ENCODE peak calls at places on chromosome 17, in nine cellular contexts. S is GM12878, F is Panc1, P is cardiac muscle cell, Y is AG09319, C is mesothelial cell of epicardium, A is epithelial cell of esophagus, Z is left ventricle myocardium inferior, L is transverse colon. W is an unnamed sample.

GRCh38 chr17:68383443-68384321 is 73.6 kb downstream of the WIPI1 start:
- DNase-seq in S (no peak), F (no peak), P (no peak), Y (peak), C (no peak), A (no peak), Z (no peak), L (no peak), W (no peak)

GRCh38 chr17:78144736-78145641 is 1.2 kb upstream of the C17orf99 start:
- DNase-seq in S (no peak), F (no peak), P (no peak), Y (no peak), C (no peak), A (no peak), Z (no peak), L (peak), W (no peak)

GRCh38 chr17:79595471-79595870 is 15.4 kb downstream of the RBFOX3 start:
- DNase-seq in S (no peak), F (no peak), P (no peak), Y (no peak), C (no peak), A (no peak), Z (no peak), L (no peak), W (no peak)

GRCh38 chr17:80940171-80941123 is 51.2 kb upstream of the CHMP6 start:
- DNase-seq in S (no peak), F (no peak), P (no peak), Y (no peak), C (no peak), A (no peak), Z (no peak), L (no peak), W (no peak)

GRCh38 chr17:47615766-47616424 is 33.8 kb upstream of the KPNB1 start:
- DNase-seq in S (peak), F (no peak), P (peak), Y (no peak), C (no peak), A (peak), Z (no peak), L (no peak), W (no peak)

GRCh38 chr17:72600934-72601333 is 480.1 kb downstream of the SOX9 start:
- DNase-seq in S (no peak), F (no peak), P (no peak), Y (no peak), C (no peak), A (peak), Z (no peak), L (no peak), W (no peak)

GRCh38 chr17:82938486-82939212 is 98.8 kb upstream of the ZNF750 start:
- DNase-seq in S (no peak), F (no peak), P (no peak), Y (no peak), C (no peak), A (no peak), Z (peak), L (no peak), W (no peak)

GRCh38 chr17:2995362-2995761 is 68.0 kb downstream of the OR1D5 start:
- DNase-seq in S (no peak), F (no peak), P (no peak), Y (no peak), C (no peak), A (no peak), Z (no peak), L (no peak), W (no peak)

GRCh38 chr17:33457477-33457876 is 164.4 kb upstream of the ASIC2 start:
- DNase-seq in S (no peak), F (no peak), P (no peak), Y (no peak), C (no peak), A (no peak), Z (no peak), L (no peak), W (no peak)

GRCh38 chr17:44628234-44629188 is 27.8 kb upstream of the MEIOC start:
- DNase-seq in S (peak), F (no peak), P (peak), Y (no peak), C (no peak), A (no peak), Z (peak), L (no peak), W (no peak)

GRCh38 chr17:79500738-79501533 is 109.9 kb downstream of the RBFOX3 start:
- DNase-seq in S (no peak), F (no peak), P (peak), Y (no peak), C (no peak), A (no peak), Z (no peak), L (no peak), W (no peak)

GRCh38 chr17:81415681-81416080 is 20.4 kb downstream of the BAHCC1 start:
- DNase-seq in S (no peak), F (no peak), P (no peak), Y (no peak), C (no peak), A (no peak), Z (no peak), L (no peak), W (no peak)

GRCh38 chr17:6374271-6374691 is 60.6 kb downstream of the AIPL1 start:
- DNase-seq in S (no peak), F (no peak), P (no peak), Y (no peak), C (no peak), A (peak), Z (no peak), L (no peak), W (no peak)

GRCh38 chr17:2240541-2240940 is 63.0 kb downstream of the SMG6 start:
- DNase-seq in S (no peak), F (no peak), P (no peak), Y (no peak), C (no peak), A (no peak), Z (no peak), L (no peak), W (no peak)

GRCh38 chr17:64423881-64424280 is 25.0 kb upstream of the MILR1 start:
- DNase-seq in S (no peak), F (no peak), P (no peak), Y (no peak), C (no peak), A (no peak), Z (no peak), L (no peak), W (no peak)

GRCh38 chr17:10327640-10328039 is 45.2 kb downstream of the MYH13 start:
- DNase-seq in S (peak), F (peak), P (peak), Y (peak), C (peak), A (peak), Z (peak), L (peak), W (peak)

GRCh38 chr17:64171041-64171440 is 41.1 kb upstream of the ERN1 start:
- DNase-seq in S (no peak), F (no peak), P (no peak), Y (no peak), C (no peak), A (peak), Z (no peak), L (no peak), W (no peak)

GRCh38 chr17:16037636-16038035 is 38.0 kb downstream of the TTC19 start:
- DNase-seq in S (no peak), F (no peak), P (no peak), Y (no peak), C (no peak), A (peak), Z (no peak), L (no peak), W (no peak)

DNA sequence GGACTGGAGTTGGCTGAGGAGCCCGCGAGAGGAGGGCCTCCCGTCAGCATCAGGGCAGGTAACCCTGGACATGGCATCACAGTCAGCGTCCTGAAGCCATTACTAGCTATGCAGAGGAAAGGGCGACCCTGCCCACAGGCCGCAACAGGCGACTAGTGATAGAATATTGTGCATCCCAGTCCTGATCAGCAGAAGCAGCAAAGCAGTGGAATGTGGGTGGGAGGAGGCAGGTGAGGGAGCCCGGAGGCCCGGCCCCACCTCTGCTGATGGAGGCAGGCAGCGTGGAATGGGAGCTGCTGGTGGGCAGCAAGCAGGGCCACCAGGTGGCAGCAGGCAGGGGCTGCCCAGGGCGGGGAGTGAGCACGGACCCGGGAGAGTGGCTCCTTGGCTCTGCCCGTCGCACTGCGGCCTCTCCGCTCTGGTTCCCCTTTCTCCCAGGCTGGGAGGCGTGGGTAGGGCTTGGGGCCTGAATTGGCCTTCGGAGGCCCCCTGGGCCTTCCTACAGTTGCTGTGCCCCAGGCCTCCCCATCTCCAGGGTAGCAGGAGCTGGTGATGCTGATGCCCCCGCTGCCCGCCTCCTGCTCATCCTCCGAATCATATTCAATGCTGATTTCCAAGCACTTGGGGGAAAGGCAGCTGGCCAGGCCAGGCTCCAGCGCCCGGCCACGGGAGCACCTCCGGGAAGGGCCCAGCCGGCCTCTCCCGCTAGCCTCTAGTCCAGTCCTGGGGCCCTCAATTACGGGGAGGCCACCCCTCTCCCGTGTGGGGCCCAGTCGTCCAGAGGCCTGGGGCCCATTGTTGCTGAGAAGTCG is 20.2 kb downstream of the TSPOAP1 start:
- DNase-seq in S (no peak), F (no peak), P (peak), Y (no peak), C (no peak), A (no peak), Z (no peak), L (no peak), W (peak)
- TF ChIP-seq CTCF in S (peak), F (peak), P (peak), Y (no peak), C (no peak), A (no peak), Z (peak), L (no peak), W (peak)

GRCh38 chr17:40862985-40863733 is 3.9 kb downstream of the KRT12 start:
- DNase-seq in S (no peak), F (no peak), P (peak), Y (no peak), C (no peak), A (no peak), Z (no peak), L (no peak), W (peak)
- TF ChIP-seq CTCF in S (peak), F (no peak), P (peak), Y (peak), C (peak), A (peak), Z (no peak), L (no peak), W (peak)

GRCh38 chr17:7844292-7845154 is 10.3 kb upstream of the TMEM88 start:
- DNase-seq in S (peak), F (peak), P (peak), Y (peak), C (peak), A (peak), Z (peak), L (peak), W (peak)

GRCh38 chr17:7842380-7842949 is 8.4 kb downstream of the KDM6B start:
- DNase-seq in S (no peak), F (no peak), P (no peak), Y (no peak), C (no peak), A (peak), Z (peak), L (peak), W (no peak)

GRCh38 chr17:7841622-7842379 is 7.8 kb downstream of the KDM6B start:
- DNase-seq in S (no peak), F (no peak), P (peak), Y (no peak), C (peak), A (peak), Z (peak), L (peak), W (peak)

GRCh38 chr17:7843536-7844291 is 9.7 kb downstream of the KDM6B start:
- DNase-seq in S (peak), F (no peak), P (peak), Y (no peak), C (no peak), A (peak), Z (peak), L (peak), W (no peak)

DNA sequence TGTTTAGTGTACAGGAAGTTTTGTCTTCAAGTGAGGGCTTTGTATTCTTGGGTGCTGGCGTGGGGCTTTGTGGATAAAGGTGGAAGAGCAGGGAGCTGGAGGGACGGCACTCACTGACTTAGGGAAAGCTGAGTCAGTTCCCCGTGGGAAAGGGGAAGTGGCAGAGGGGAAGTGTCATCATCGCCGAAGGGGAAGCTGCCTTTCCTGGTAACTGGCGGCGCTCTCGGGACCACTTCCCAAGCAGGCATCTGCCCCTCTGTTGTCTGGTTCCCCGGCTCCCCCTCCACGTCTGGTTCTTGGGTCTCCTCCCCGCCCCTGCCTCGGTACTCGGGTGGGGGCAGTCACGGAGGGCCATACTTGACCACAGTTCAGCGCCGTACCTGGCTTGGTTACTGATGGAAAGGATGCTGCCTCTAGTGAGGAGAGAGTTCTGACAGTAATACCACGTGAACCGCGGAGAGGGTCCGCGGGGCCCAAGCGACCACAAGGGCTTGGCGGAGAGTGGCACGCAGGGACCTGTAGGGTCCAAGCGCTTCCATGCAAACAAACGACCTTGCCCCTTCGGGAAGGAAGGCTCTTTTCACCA is 9.0 kb downstream of the KDM6B start:
- DNase-seq in S (no peak), F (no peak), P (peak), Y (no peak), C (no peak), A (peak), Z (peak), L (peak), W (no peak)
- TF ChIP-seq CTCF in S (no peak), F (no peak), P (no peak), Y (no peak), C (no peak), A (no peak), Z (no peak), L (no peak), W (no peak)

GRCh38 chr17:19867094-19867653 is 562 bp downstream of the ULK2 start:
- DNase-seq in S (no peak), F (no peak), P (peak), Y (peak), C (peak), A (peak), Z (peak), L (peak), W (peak)
- TF ChIP-seq CTCF in S (no peak), F (no peak), P (peak), Y (peak), C (no peak), A (peak), Z (peak), L (peak), W (no peak)

GRCh38 chr17:50151041-50151936 is 812 bp upstream of the PPP1R9B start:
- DNase-seq in S (peak), F (peak), P (peak), Y (peak), C (peak), A (peak), Z (peak), L (peak), W (peak)
- TF ChIP-seq CTCF in S (peak), F (no peak), P (peak), Y (peak), C (peak), A (peak), Z (peak), L (peak), W (peak)

GRCh38 chr17:4955091-4955490 is 4.2 kb downstream of the ENO3 start:
- DNase-seq in S (no peak), F (no peak), P (no peak), Y (no peak), C (no peak), A (no peak), Z (no peak), L (no peak), W (no peak)

GRCh38 chr17:4959261-4959965 is 8.2 kb downstream of the SPAG7 start:
- DNase-seq in S (no peak), F (no peak), P (no peak), Y (no peak), C (no peak), A (no peak), Z (no peak), L (no peak), W (no peak)

GRCh38 chr17:4958102-4958501 is 7.2 kb downstream of the ENO3 start:
- DNase-seq in S (no peak), F (no peak), P (no peak), Y (no peak), C (no peak), A (no peak), Z (no peak), L (no peak), W (no peak)

GRCh38 chr17:4953461-4953961 is 2.6 kb downstream of the ENO3 start:
- DNase-seq in S (no peak), F (no peak), P (no peak), Y (no peak), C (no peak), A (no peak), Z (no peak), L (no peak), W (no peak)

DNA sequence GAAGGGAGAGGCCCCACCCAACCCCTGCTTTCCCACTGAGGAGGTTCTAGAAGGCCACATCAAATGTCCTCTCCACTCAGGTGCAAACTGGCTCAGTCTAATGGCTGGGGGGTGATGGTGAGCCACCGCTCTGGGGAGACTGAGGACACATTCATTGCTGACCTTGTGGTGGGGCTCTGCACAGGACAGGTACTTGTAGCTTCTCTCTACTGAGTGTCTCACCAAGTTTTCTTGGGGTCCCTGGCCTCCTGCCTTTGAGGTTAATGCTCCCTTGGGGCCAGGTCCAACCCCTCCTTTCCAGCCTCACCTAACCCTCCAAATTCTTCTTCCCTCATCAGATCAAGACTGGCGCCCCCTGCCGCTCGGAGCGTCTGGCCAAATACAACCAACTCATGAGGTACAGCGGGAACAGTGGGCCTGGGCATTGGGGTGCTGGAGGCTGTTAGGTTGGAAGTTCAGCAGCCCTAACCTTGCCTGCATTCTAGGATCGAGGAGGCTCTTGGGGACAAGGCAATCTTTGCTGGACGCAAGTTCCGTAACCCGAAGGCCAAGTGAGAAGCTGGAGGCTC is 5.7 kb downstream of the ENO3 start:
- DNase-seq in S (no peak), F (no peak), P (peak), Y (no peak), C (no peak), A (no peak), Z (no peak), L (no peak), W (no peak)
- TF ChIP-seq CTCF in S (peak), F (no peak), P (peak), Y (peak), C (peak), A (peak), Z (peak), L (no peak), W (peak)

DNA sequence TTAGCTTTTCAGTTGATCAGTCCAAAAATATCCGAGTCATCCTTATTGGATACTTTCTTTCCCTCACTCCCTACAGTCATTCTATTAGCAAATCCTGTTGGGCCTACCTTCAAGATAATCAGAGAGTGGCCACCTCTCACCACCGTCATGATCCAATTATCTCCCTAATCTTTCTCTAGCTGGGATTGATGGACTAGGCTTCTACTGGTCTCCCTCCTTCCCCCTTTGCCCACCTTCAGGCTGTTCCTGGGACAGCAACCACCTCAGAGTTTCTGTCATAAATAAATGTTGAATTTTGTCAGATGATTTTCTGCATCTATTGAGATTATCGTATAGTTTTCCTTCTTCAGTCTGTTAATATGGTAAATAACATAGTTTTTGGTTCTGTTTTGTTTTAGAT is 16.2 kb upstream of the RHBDL3 start:
- DNase-seq in S (no peak), F (no peak), P (no peak), Y (no peak), C (no peak), A (no peak), Z (no peak), L (no peak), W (no peak)
- TF ChIP-seq CTCF in S (no peak), F (no peak), P (no peak), Y (no peak), C (no peak), A (no peak), Z (no peak), L (no peak), W (no peak)